ENCODE peak calls at places on chromosomes 4 and X, in ten cellular contexts. One of them, this sample, is unnamed.

GRCh38 chrX:22237479-22237878 is 35.2 kb upstream of the CBLL2 start:
- DNase-seq in IMR-90: peak; percentile 20
- DNase-seq in lung: no peak
- DNase-seq in stomach: no peak
- DNase-seq in cardiac muscle cell: no peak
- DNase-seq in brain microvascular endothelial cell: no peak
- DNase-seq in pancreas: no peak
- DNase-seq in lower lobe of right lung: no peak
- DNase-seq in tibial nerve: no peak
- DNase-seq in breast epithelium: no peak
- DNase-seq in this sample: no peak

GRCh38 chr4:176302283-176303275 is 17.2 kb upstream of the SPCS3 start:
- DNase-seq in pancreas: no peak
- DNase-seq in breast epithelium: no peak
- DNase-seq in IMR-90: peak; percentile 90
- DNase-seq in tibial nerve: no peak
- DNase-seq in lung: no peak
- DNase-seq in stomach: no peak
- DNase-seq in brain microvascular endothelial cell: peak; percentile 52
- DNase-seq in lower lobe of right lung: no peak
- DNase-seq in cardiac muscle cell: no peak
- DNase-seq in this sample: no peak

GRCh38 chrX:87580862-87581261 is 63.3 kb downstream of the KLHL4 start:
- DNase-seq in lower lobe of right lung: no peak
- DNase-seq in lung: no peak
- DNase-seq in brain microvascular endothelial cell: no peak
- DNase-seq in tibial nerve: no peak
- DNase-seq in stomach: no peak
- DNase-seq in breast epithelium: no peak
- DNase-seq in cardiac muscle cell: peak; percentile 2
- DNase-seq in IMR-90: no peak
- DNase-seq in pancreas: no peak
- DNase-seq in this sample: no peak

GRCh38 chr4:98838977-98839618 is 89.8 kb downstream of the EIF4E start:
- DNase-seq in breast epithelium: no peak
- DNase-seq in pancreas: no peak
- DNase-seq in cardiac muscle cell: no peak
- DNase-seq in IMR-90: peak; percentile 15
- DNase-seq in tibial nerve: no peak
- DNase-seq in stomach: no peak
- DNase-seq in lower lobe of right lung: no peak
- DNase-seq in lung: no peak
- DNase-seq in brain microvascular endothelial cell: peak; percentile 65
- DNase-seq in this sample: no peak

GRCh38 chr4:55180980-55181379 is 55.6 kb upstream of the KDR start:
- DNase-seq in IMR-90: no peak
- DNase-seq in tibial nerve: no peak
- DNase-seq in lower lobe of right lung: no peak
- DNase-seq in breast epithelium: no peak
- DNase-seq in cardiac muscle cell: no peak
- DNase-seq in stomach: no peak
- DNase-seq in pancreas: no peak
- DNase-seq in lung: no peak
- DNase-seq in brain microvascular endothelial cell: peak; percentile 72
- DNase-seq in this sample: no peak

GRCh38 chrX:153735274-153735673 is 10.6 kb downstream of the ABCD1 start:
- DNase-seq in lung: no peak
- DNase-seq in lower lobe of right lung: no peak
- DNase-seq in pancreas: peak; percentile 4
- DNase-seq in IMR-90: no peak
- DNase-seq in stomach: no peak
- DNase-seq in brain microvascular endothelial cell: no peak
- DNase-seq in breast epithelium: no peak
- DNase-seq in cardiac muscle cell: no peak
- DNase-seq in tibial nerve: no peak
- DNase-seq in this sample: no peak

GRCh38 chr4:89000844-89001360 is 56.1 kb downstream of the FAM13A start:
- DNase-seq in brain microvascular endothelial cell: peak; percentile 83
- DNase-seq in breast epithelium: no peak
- DNase-seq in IMR-90: peak; percentile 60
- DNase-seq in lower lobe of right lung: no peak
- DNase-seq in cardiac muscle cell: no peak
- DNase-seq in tibial nerve: no peak
- DNase-seq in lung: no peak
- DNase-seq in stomach: no peak
- DNase-seq in pancreas: no peak
- DNase-seq in this sample: no peak

GRCh38 chr4:118936406-118936805 is 47.8 kb downstream of the SYNPO2 start:
- DNase-seq in lower lobe of right lung: no peak
- DNase-seq in tibial nerve: no peak
- DNase-seq in breast epithelium: no peak
- DNase-seq in stomach: no peak
- DNase-seq in IMR-90: no peak
- DNase-seq in brain microvascular endothelial cell: no peak
- DNase-seq in cardiac muscle cell: no peak
- DNase-seq in pancreas: no peak
- DNase-seq in lung: no peak
- DNase-seq in this sample: no peak

GRCh38 chr4:174192943-174193342 is 90.5 kb downstream of the FBXO8 start:
- DNase-seq in cardiac muscle cell: no peak
- DNase-seq in breast epithelium: no peak
- DNase-seq in lung: no peak
- DNase-seq in brain microvascular endothelial cell: no peak
- DNase-seq in stomach: no peak
- DNase-seq in pancreas: no peak
- DNase-seq in tibial nerve: no peak
- DNase-seq in lower lobe of right lung: no peak
- DNase-seq in IMR-90: no peak
- DNase-seq in this sample: no peak

GRCh38 chr4:86117781-86118302 is 242.0 kb downstream of the MAPK10 start:
- DNase-seq in tibial nerve: no peak
- DNase-seq in breast epithelium: no peak
- DNase-seq in stomach: no peak
- DNase-seq in cardiac muscle cell: no peak
- DNase-seq in IMR-90: peak; percentile 84
- DNase-seq in brain microvascular endothelial cell: peak; percentile 88
- DNase-seq in lung: no peak
- DNase-seq in pancreas: no peak
- DNase-seq in lower lobe of right lung: no peak
- DNase-seq in this sample: no peak

GRCh38 chrX:53374222-53374820 is 48.1 kb downstream of the SMC1A start:
- DNase-seq in breast epithelium: no peak
- DNase-seq in cardiac muscle cell: no peak
- DNase-seq in tibial nerve: no peak
- DNase-seq in pancreas: no peak
- DNase-seq in lower lobe of right lung: no peak
- DNase-seq in brain microvascular endothelial cell: no peak
- DNase-seq in IMR-90: peak; percentile 51
- DNase-seq in stomach: no peak
- DNase-seq in lung: no peak
- DNase-seq in this sample: no peak

GRCh38 chrX:98506907-98507306 is 1623.2 kb downstream of the RPA4 start:
- DNase-seq in pancreas: no peak
- DNase-seq in breast epithelium: no peak
- DNase-seq in lower lobe of right lung: no peak
- DNase-seq in stomach: no peak
- DNase-seq in brain microvascular endothelial cell: no peak
- DNase-seq in IMR-90: no peak
- DNase-seq in tibial nerve: no peak
- DNase-seq in cardiac muscle cell: no peak
- DNase-seq in lung: no peak
- DNase-seq in this sample: no peak

GRCh38 chr4:122898370-122899150 is 23.8 kb downstream of the NUDT6 start:
- DNase-seq in lower lobe of right lung: no peak
- DNase-seq in IMR-90: peak; percentile 92
- DNase-seq in tibial nerve: peak; percentile 36
- DNase-seq in pancreas: no peak
- DNase-seq in cardiac muscle cell: no peak
- DNase-seq in stomach: no peak
- DNase-seq in breast epithelium: no peak
- DNase-seq in lung: no peak
- DNase-seq in brain microvascular endothelial cell: peak; percentile 92
- DNase-seq in this sample: no peak

GRCh38 chr4:169279111-169279510 is 8.4 kb upstream of the SH3RF1 start:
- DNase-seq in breast epithelium: no peak
- DNase-seq in tibial nerve: no peak
- DNase-seq in IMR-90: peak; percentile 75
- DNase-seq in brain microvascular endothelial cell: no peak
- DNase-seq in stomach: no peak
- DNase-seq in pancreas: no peak
- DNase-seq in lung: no peak
- DNase-seq in cardiac muscle cell: no peak
- DNase-seq in lower lobe of right lung: no peak
- DNase-seq in this sample: no peak

GRCh38 chrX:27336466-27337091 is 126.6 kb downstream of the PPP4R3C start:
- DNase-seq in tibial nerve: no peak
- DNase-seq in brain microvascular endothelial cell: peak; percentile 15
- DNase-seq in lung: peak; percentile 37
- DNase-seq in stomach: peak; percentile 33
- DNase-seq in pancreas: peak; percentile 76
- DNase-seq in IMR-90: peak; percentile 2
- DNase-seq in cardiac muscle cell: peak; percentile 47
- DNase-seq in lower lobe of right lung: peak; percentile 34
- DNase-seq in breast epithelium: no peak
- DNase-seq in this sample: no peak

GRCh38 chrX:94744786-94745185 is 1070.8 kb downstream of the FAM133A start:
- DNase-seq in tibial nerve: no peak
- DNase-seq in stomach: no peak
- DNase-seq in breast epithelium: no peak
- DNase-seq in brain microvascular endothelial cell: no peak
- DNase-seq in pancreas: no peak
- DNase-seq in lung: no peak
- DNase-seq in lower lobe of right lung: no peak
- DNase-seq in cardiac muscle cell: no peak
- DNase-seq in IMR-90: no peak
- DNase-seq in this sample: no peak

GRCh38 chrX:19907794-19908193 is 20.4 kb upstream of the SH3KBP1 start:
- DNase-seq in lower lobe of right lung: no peak
- DNase-seq in stomach: no peak
- DNase-seq in IMR-90: no peak
- DNase-seq in pancreas: no peak
- DNase-seq in brain microvascular endothelial cell: no peak
- DNase-seq in lung: no peak
- DNase-seq in cardiac muscle cell: no peak
- DNase-seq in tibial nerve: no peak
- DNase-seq in breast epithelium: no peak
- DNase-seq in this sample: no peak

GRCh38 chr4:13371050-13371449 is 113.1 kb downstream of the RAB28 start:
- DNase-seq in pancreas: no peak
- DNase-seq in lower lobe of right lung: no peak
- DNase-seq in brain microvascular endothelial cell: no peak
- DNase-seq in breast epithelium: no peak
- DNase-seq in stomach: no peak
- DNase-seq in lung: no peak
- DNase-seq in cardiac muscle cell: no peak
- DNase-seq in IMR-90: no peak
- DNase-seq in tibial nerve: no peak
- DNase-seq in this sample: no peak

GRCh38 chr4:38128478-38129451 is 168.6 kb downstream of the PTTG2 start:
- DNase-seq in lung: no peak
- DNase-seq in tibial nerve: no peak
- DNase-seq in brain microvascular endothelial cell: no peak
- DNase-seq in pancreas: no peak
- DNase-seq in stomach: no peak
- DNase-seq in IMR-90: peak; percentile 89
- DNase-seq in lower lobe of right lung: no peak
- DNase-seq in breast epithelium: no peak
- DNase-seq in cardiac muscle cell: no peak
- DNase-seq in this sample: no peak

GRCh38 chr4:4488405-4489404 is 53.1 kb downstream of the STX18 start:
- DNase-seq in tibial nerve: peak; percentile 74
- DNase-seq in brain microvascular endothelial cell: peak; percentile 78
- DNase-seq in breast epithelium: peak; percentile 58
- DNase-seq in cardiac muscle cell: peak; percentile 71
- DNase-seq in pancreas: no peak
- DNase-seq in stomach: peak; percentile 78
- DNase-seq in IMR-90: peak; percentile 83
- DNase-seq in lower lobe of right lung: no peak
- DNase-seq in lung: peak; percentile 63
- DNase-seq in this sample: peak; percentile 67

GRCh38 chrX:40079572-40079971 is 18.2 kb downstream of the BCOR start:
- DNase-seq in breast epithelium: no peak
- DNase-seq in IMR-90: no peak
- DNase-seq in stomach: no peak
- DNase-seq in pancreas: no peak
- DNase-seq in tibial nerve: no peak
- DNase-seq in lower lobe of right lung: no peak
- DNase-seq in cardiac muscle cell: no peak
- DNase-seq in lung: no peak
- DNase-seq in brain microvascular endothelial cell: no peak
- DNase-seq in this sample: no peak
- TF ChIP-seq CTCF in breast epithelium: no peak
- TF ChIP-seq CTCF in IMR-90: no peak
- TF ChIP-seq CTCF in stomach: no peak
- TF ChIP-seq CTCF in pancreas: no peak
- TF ChIP-seq CTCF in tibial nerve: no peak
- TF ChIP-seq CTCF in lower lobe of right lung: no peak
- TF ChIP-seq CTCF in cardiac muscle cell: no peak
- TF ChIP-seq CTCF in lung: no peak
- TF ChIP-seq CTCF in brain microvascular endothelial cell: no peak
- TF ChIP-seq CTCF in this sample: no peak

GRCh38 chr4:77740480-77740879 is 78.7 kb downstream of the CNOT6L start:
- DNase-seq in tibial nerve: no peak
- DNase-seq in pancreas: no peak
- DNase-seq in brain microvascular endothelial cell: no peak
- DNase-seq in cardiac muscle cell: no peak
- DNase-seq in breast epithelium: no peak
- DNase-seq in lower lobe of right lung: no peak
- DNase-seq in IMR-90: no peak
- DNase-seq in lung: no peak
- DNase-seq in stomach: no peak
- DNase-seq in this sample: no peak

GRCh38 chr4:77734928-77735327 is 84.2 kb downstream of the CNOT6L start:
- DNase-seq in brain microvascular endothelial cell: peak; percentile 77
- DNase-seq in tibial nerve: no peak
- DNase-seq in stomach: no peak
- DNase-seq in IMR-90: peak; percentile 79
- DNase-seq in breast epithelium: no peak
- DNase-seq in pancreas: no peak
- DNase-seq in lung: no peak
- DNase-seq in lower lobe of right lung: no peak
- DNase-seq in cardiac muscle cell: no peak
- DNase-seq in this sample: no peak
- H3K4me3 ChIP-seq in brain microvascular endothelial cell: no peak overlapping the region
- H3K4me3 ChIP-seq in tibial nerve: no peak overlapping the region
- H3K4me3 ChIP-seq in stomach: no peak overlapping the region
- H3K4me3 ChIP-seq in IMR-90: no peak overlapping the region
- H3K4me3 ChIP-seq in breast epithelium: no peak overlapping the region
- H3K4me3 ChIP-seq in pancreas: no peak overlapping the region
- H3K4me3 ChIP-seq in lung: no peak overlapping the region
- H3K4me3 ChIP-seq in lower lobe of right lung: no peak overlapping the region
- H3K4me3 ChIP-seq in cardiac muscle cell: no peak overlapping the region
- H3K4me3 ChIP-seq in this sample: no peak overlapping the region

GRCh38 chrX:107659286-107659685 is 31.0 kb downstream of the PRPS1 start:
- DNase-seq in pancreas: no peak
- DNase-seq in stomach: no peak
- DNase-seq in lung: no peak
- DNase-seq in breast epithelium: no peak
- DNase-seq in brain microvascular endothelial cell: no peak
- DNase-seq in IMR-90: no peak
- DNase-seq in lower lobe of right lung: no peak
- DNase-seq in cardiac muscle cell: no peak
- DNase-seq in tibial nerve: no peak
- DNase-seq in this sample: no peak
- H3K27ac ChIP-seq in pancreas: no peak overlapping the region
- H3K27ac ChIP-seq in stomach: no peak overlapping the region
- H3K27ac ChIP-seq in lung: no peak overlapping the region
- H3K27ac ChIP-seq in breast epithelium: no peak overlapping the region
- H3K27ac ChIP-seq in brain microvascular endothelial cell: no peak overlapping the region
- H3K27ac ChIP-seq in IMR-90: no peak overlapping the region
- H3K27ac ChIP-seq in lower lobe of right lung: no peak overlapping the region
- H3K27ac ChIP-seq in cardiac muscle cell: no peak overlapping the region
- H3K27ac ChIP-seq in tibial nerve: no peak overlapping the region
- H3K27ac ChIP-seq in this sample: no peak overlapping the region

GRCh38 chrX:140123446-140123845 is 158.1 kb upstream of the CXorf66 start:
- DNase-seq in tibial nerve: no peak
- DNase-seq in IMR-90: no peak
- DNase-seq in cardiac muscle cell: no peak
- DNase-seq in breast epithelium: no peak
- DNase-seq in stomach: no peak
- DNase-seq in lower lobe of right lung: no peak
- DNase-seq in brain microvascular endothelial cell: no peak
- DNase-seq in lung: no peak
- DNase-seq in pancreas: no peak
- DNase-seq in this sample: no peak
- TF ChIP-seq CTCF in tibial nerve: no peak
- TF ChIP-seq CTCF in IMR-90: peak; percentile 23
- TF ChIP-seq CTCF in cardiac muscle cell: peak; percentile 30
- TF ChIP-seq CTCF in breast epithelium: no peak
- TF ChIP-seq CTCF in stomach: no peak
- TF ChIP-seq CTCF in lower lobe of right lung: no peak
- TF ChIP-seq CTCF in brain microvascular endothelial cell: peak; percentile 66
- TF ChIP-seq CTCF in lung: no peak
- TF ChIP-seq CTCF in pancreas: no peak
- TF ChIP-seq CTCF in this sample: no peak

This sample was measured in dorsolateral prefrontal cortex.